ENCODE peak calls at places on chromosomes 5 and 9, in five cellular contexts. R is HCT116, N is lung, M is foreskin keratinocyte, V is left lung. H is an unnamed sample.
A peak's percentile ranks its signal among the peaks of the same experiment; 100 is the strongest.

GRCh38 chr5:111478266-111478665 is 34.1 kb downstream of the STARD4 start:
- DNase-seq in R (no peak), N (no peak), M (no peak), V (no peak), H (no peak)

GRCh38 chr9:3880851-3881250 is 355.1 kb upstream of the RFX3 start:
- DNase-seq in R (no peak), N (no peak), M (peak; percentile 81), V (no peak), H (no peak)

GRCh38 chr5:144794922-144795321 is 624.2 kb downstream of the KCTD16 start:
- DNase-seq in R (no peak), N (no peak), M (no peak), V (no peak), H (no peak)

GRCh38 chr9:136060671-136061371 is 34.3 kb downstream of the NACC2 start:
- DNase-seq in R (no peak), N (no peak), M (no peak), V (no peak), H (no peak)

GRCh38 chr9:12774861-12775367 is at the start of gene LURAP1L:
- DNase-seq in R (peak; percentile 70), N (peak; percentile 65), M (peak; percentile 54), V (no peak), H (peak; percentile 67)

GRCh38 chr5:173016621-173017046 is 33.1 kb downstream of the ATP6V0E1 start:
- DNase-seq in R (peak; percentile 79), N (no peak), M (peak; percentile 56), V (no peak), H (peak; percentile 69)

GRCh38 chr5:134034326-134034725 is 29.6 kb upstream of the VDAC1 start:
- DNase-seq in R (no peak), N (no peak), M (no peak), V (no peak), H (no peak)

GRCh38 chr5:123717139-123717538 is 205.2 kb downstream of the CSNK1G3 start:
- DNase-seq in R (no peak), N (no peak), M (peak; percentile 31), V (no peak), H (no peak)

GRCh38 chr9:133048595-133048994 is 13.2 kb upstream of the CEL start:
- DNase-seq in R (peak; percentile 3), N (no peak), M (no peak), V (peak; percentile 54), H (no peak)

GRCh38 chr9:20621553-20622329 is 558 bp downstream of the MLLT3 start:
- DNase-seq in R (no peak), N (peak; percentile 73), M (peak; percentile 52), V (peak; percentile 86), H (peak; percentile 78)

GRCh38 chr9:101693937-101694336 is 44.5 kb downstream of the GRIN3A start:
- DNase-seq in R (no peak), N (no peak), M (no peak), V (no peak), H (no peak)

GRCh38 chr5:150245111-150245789 is 44.3 kb downstream of the CAMK2A start:
- DNase-seq in R (no peak), N (no peak), M (no peak), V (peak; percentile 62), H (peak; percentile 59)

GRCh38 chr9:29778281-29778849 is 2205.1 kb upstream of the C9orf72 start:
- DNase-seq in R (no peak), N (no peak), M (no peak), V (no peak), H (no peak)

GRCh38 chr9:4986291-4986690 is 1.2 kb downstream of the JAK2 start:
- DNase-seq in R (no peak), N (no peak), M (no peak), V (no peak), H (no peak)

GRCh38 chr9:4984571-4985375 is at the start of gene JAK2:
- DNase-seq in R (peak; percentile 80), N (peak; percentile 88), M (peak; percentile 85), V (peak; percentile 99), H (peak; percentile 91)

GRCh38 chr9:4987996-4988421 is 2.9 kb downstream of the JAK2 start:
- DNase-seq in R (peak; percentile 48), N (peak; percentile 53), M (no peak), V (no peak), H (no peak)

GRCh38 chr9:4985376-4986266 is 549 bp downstream of the JAK2 start:
- DNase-seq in R (peak; percentile 4), N (peak; percentile 39), M (no peak), V (peak; percentile 83), H (no peak)

DNA sequence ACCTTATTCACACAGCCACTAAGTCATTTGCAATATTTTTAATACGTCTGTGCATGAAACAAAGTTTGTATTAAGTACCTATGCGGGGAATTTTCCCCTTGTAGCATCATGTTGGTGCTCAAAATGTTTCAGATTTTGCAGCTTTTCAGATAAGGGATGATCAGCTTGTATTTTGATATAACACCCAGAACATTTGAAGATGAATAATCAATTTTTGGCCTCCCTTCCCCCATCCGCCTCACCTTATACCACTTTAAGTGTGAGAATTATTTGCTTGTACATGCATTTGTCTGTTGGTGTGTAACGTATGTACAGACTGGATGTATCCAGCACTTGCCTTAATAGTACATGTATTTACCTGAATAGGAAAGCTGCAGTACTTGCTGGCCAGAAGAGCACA is 1.7 kb downstream of the JAK2 start:
- DNase-seq in R (no peak), N (no peak), M (no peak), V (no peak), H (no peak)
- H3K4me1 ChIP-seq in R (peaks cover 22% of the 10 kb centered on the region), N (peaks cover 3% of the 10 kb centered on the region), M (no peaks in the 10 kb centered on the region), V (peaks cover 59% of the 10 kb centered on the region), H (no peaks in the 10 kb centered on the region)

GRCh38 chr9:111400564-111400898 is 70.5 kb upstream of the OR2K2 start:
- DNase-seq in R (no peak), N (no peak), M (no peak), V (no peak), H (no peak)
- H3K4me1 ChIP-seq in R (no peaks in the 10 kb centered on the region), N (no peaks in the 10 kb centered on the region), M (no peaks in the 10 kb centered on the region), V (no peaks in the 10 kb centered on the region), H (no peaks in the 10 kb centered on the region)

DNA sequence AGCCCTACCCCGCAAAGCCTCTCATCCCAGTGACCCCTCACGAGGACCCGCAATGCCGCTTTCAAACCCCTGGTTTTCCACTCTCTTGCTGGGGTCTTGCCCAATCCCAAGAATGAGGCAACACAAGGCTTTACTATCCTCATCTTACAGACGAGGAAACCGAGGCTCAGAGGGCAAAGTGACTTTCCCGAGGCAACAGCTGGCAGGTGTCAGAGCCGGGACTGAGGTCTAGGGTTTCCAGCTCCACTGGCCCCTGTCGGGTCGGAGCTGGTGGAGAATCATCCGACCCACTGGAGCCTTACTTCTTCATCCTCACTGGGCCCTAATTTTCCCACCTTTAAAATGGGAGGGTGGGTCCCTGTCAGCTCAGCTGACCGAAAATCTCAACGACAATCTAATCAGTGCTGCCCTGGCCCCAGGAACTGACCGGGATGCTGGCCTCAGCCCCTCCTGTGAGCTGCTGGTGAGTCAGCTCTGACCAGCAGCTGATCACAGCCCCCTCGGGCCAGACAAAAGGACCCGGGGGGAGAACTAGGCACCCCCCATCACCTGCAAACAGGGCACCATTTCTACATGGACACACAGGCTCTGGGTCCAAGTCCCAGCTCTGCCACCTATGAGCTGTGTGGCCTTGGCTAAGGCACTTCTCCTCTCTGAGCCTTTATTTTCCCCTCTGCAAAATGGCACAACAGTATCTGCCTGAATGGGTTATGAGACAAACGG is 72.7 kb upstream of the STXBP1 start:
- DNase-seq in R (no peak), N (no peak), M (no peak), V (no peak), H (no peak)
- H3K4me1 ChIP-seq in R (peaks cover 39% of the 10 kb centered on the region), N (peaks cover 65% of the 10 kb centered on the region), M (peaks cover 51% of the 10 kb centered on the region), V (peaks cover 98% of the 10 kb centered on the region), H (peaks cover 91% of the 10 kb centered on the region)

DNA sequence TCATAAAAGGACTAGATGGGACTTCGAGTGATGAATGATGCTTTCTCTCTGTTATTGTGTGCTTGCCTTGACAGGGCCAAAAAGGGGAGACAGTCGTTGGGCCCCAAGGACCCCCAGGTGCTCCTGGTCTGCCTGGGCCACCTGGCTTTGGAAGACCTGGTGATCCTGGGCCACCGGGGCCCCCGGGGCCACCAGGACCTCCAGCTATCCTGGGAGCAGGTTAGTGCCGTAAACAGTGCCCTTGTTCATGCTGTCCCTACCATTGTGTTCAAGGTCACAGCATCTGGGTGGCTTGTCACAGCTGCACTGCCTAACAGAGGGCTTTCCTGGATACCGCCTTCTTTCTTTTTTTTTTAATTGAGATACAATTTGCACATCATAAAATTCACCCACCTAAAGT is 48.7 kb upstream of the TGFBR1 start:
- DNase-seq in R (no peak), N (no peak), M (no peak), V (no peak), H (no peak)
- H3K4me1 ChIP-seq in R (peaks cover 9% of the 10 kb centered on the region), N (peaks cover 4% of the 10 kb centered on the region), M (peaks cover 27% of the 10 kb centered on the region), V (peaks cover 44% of the 10 kb centered on the region), H (peaks cover 17% of the 10 kb centered on the region)